ENCODE peak calls at places on chromosomes 6 and 20, in four cellular contexts. One of them, this sample, is unnamed.

GRCh38 chr6:122947355-122947754 is 48.7 kb upstream of the CLVS2 start:
- DNase-seq in astrocyte: no peak
- DNase-seq in cardiac septum: no peak
- DNase-seq in T-cell: no peak
- DNase-seq in this sample: peak; percentile 9

GRCh38 chr6:52389626-52390360 is 27.8 kb downstream of the PAQR8 start:
- DNase-seq in astrocyte: peak; percentile 60
- DNase-seq in cardiac septum: no peak
- DNase-seq in T-cell: peak; percentile 67
- DNase-seq in this sample: peak; percentile 66

GRCh38 chr6:77173472-77174074 is 289.7 kb downstream of the HTR1B start:
- DNase-seq in astrocyte: no peak
- DNase-seq in cardiac septum: no peak
- DNase-seq in T-cell: no peak
- DNase-seq in this sample: peak; percentile 57

GRCh38 chr6:123803862-123804681 is at the start of gene NKAIN2:
- DNase-seq in astrocyte: no peak
- DNase-seq in cardiac septum: no peak
- DNase-seq in T-cell: no peak
- DNase-seq in this sample: no peak

GRCh38 chr20:51402201-51402600 is 140.3 kb downstream of the NFATC2 start:
- DNase-seq in astrocyte: peak; percentile 62
- DNase-seq in cardiac septum: no peak
- DNase-seq in T-cell: peak; percentile 43
- DNase-seq in this sample: peak; percentile 84

GRCh38 chr6:82057846-82058554 is 189.5 kb downstream of the IBTK start:
- DNase-seq in astrocyte: peak; percentile 48
- DNase-seq in cardiac septum: no peak
- DNase-seq in T-cell: no peak
- DNase-seq in this sample: peak; percentile 73

GRCh38 chr6:163516908-163517307 is 102.4 kb downstream of the QKI start:
- DNase-seq in astrocyte: no peak
- DNase-seq in cardiac septum: no peak
- DNase-seq in T-cell: no peak
- DNase-seq in this sample: no peak

GRCh38 chr20:44586986-44587980 is 4.9 kb downstream of the PKIG start:
- DNase-seq in astrocyte: peak; percentile 33
- DNase-seq in cardiac septum: no peak
- DNase-seq in T-cell: no peak
- DNase-seq in this sample: peak; percentile 18

GRCh38 chr20:17262786-17263185 is 35.9 kb downstream of the PCSK2 start:
- DNase-seq in astrocyte: no peak
- DNase-seq in cardiac septum: no peak
- DNase-seq in T-cell: no peak
- DNase-seq in this sample: no peak

GRCh38 chr6:1055015-1055921 is 256.6 kb upstream of the FOXQ1 start:
- DNase-seq in astrocyte: no peak
- DNase-seq in cardiac septum: peak; percentile 31
- DNase-seq in T-cell: no peak
- DNase-seq in this sample: no peak

GRCh38 chr6:156779206-156780116 is 2.3 kb downstream of the ARID1B start:
- DNase-seq in astrocyte: no peak
- DNase-seq in cardiac septum: peak; percentile 80
- DNase-seq in T-cell: peak; percentile 52
- DNase-seq in this sample: peak; percentile 31

GRCh38 chr20:49548371-49548947 is 19.5 kb downstream of the PTGIS start:
- DNase-seq in astrocyte: no peak
- DNase-seq in cardiac septum: no peak
- DNase-seq in T-cell: no peak
- DNase-seq in this sample: no peak

GRCh38 chr6:30875244-30876038 is 8.9 kb upstream of the DDR1 start:
- DNase-seq in astrocyte: no peak
- DNase-seq in cardiac septum: no peak
- DNase-seq in T-cell: no peak
- DNase-seq in this sample: no peak

GRCh38 chr6:121549741-121550140 is 114.3 kb downstream of the GJA1 start:
- DNase-seq in astrocyte: peak; percentile 84
- DNase-seq in cardiac septum: no peak
- DNase-seq in T-cell: no peak
- DNase-seq in this sample: peak; percentile 94

GRCh38 chr6:3326981-3327380 is 68.2 kb downstream of the PSMG4 start:
- DNase-seq in astrocyte: no peak
- DNase-seq in cardiac septum: peak; percentile 41
- DNase-seq in T-cell: no peak
- DNase-seq in this sample: no peak

GRCh38 chr6:73739097-73739496 is 43.1 kb downstream of the CD109 start:
- DNase-seq in astrocyte: peak; percentile 40
- DNase-seq in cardiac septum: no peak
- DNase-seq in T-cell: no peak
- DNase-seq in this sample: peak; percentile 71

GRCh38 chr20:60921021-60921622 is 330.9 kb upstream of the CDH4 start:
- DNase-seq in astrocyte: peak; percentile 25
- DNase-seq in cardiac septum: no peak
- DNase-seq in T-cell: no peak
- DNase-seq in this sample: peak; percentile 19

GRCh38 chr6:108157234-108157971 is 8.4 kb upstream of the NR2E1 start:
- DNase-seq in astrocyte: no peak
- DNase-seq in cardiac septum: no peak
- DNase-seq in T-cell: no peak
- DNase-seq in this sample: no peak

GRCh38 chr6:109690373-109690739 is 646 bp downstream of the AK9 start:
- DNase-seq in astrocyte: no peak
- DNase-seq in cardiac septum: no peak
- DNase-seq in T-cell: peak; percentile 64
- DNase-seq in this sample: no peak

GRCh38 chr6:135932651-135933050 is 81.2 kb downstream of the PDE7B start:
- DNase-seq in astrocyte: no peak
- DNase-seq in cardiac septum: no peak
- DNase-seq in T-cell: no peak
- DNase-seq in this sample: no peak

GRCh38 chr6:121515615-121516265 is 80.3 kb downstream of the GJA1 start:
- DNase-seq in astrocyte: peak; percentile 96
- DNase-seq in cardiac septum: no peak
- DNase-seq in T-cell: no peak
- DNase-seq in this sample: peak; percentile 45

GRCh38 chr6:15945593-15946159 is 183.2 kb upstream of the MYLIP start:
- DNase-seq in astrocyte: peak; percentile 25
- DNase-seq in cardiac septum: no peak
- DNase-seq in T-cell: no peak
- DNase-seq in this sample: peak; percentile 70

GRCh38 chr6:26020983-26021349 is 58.4 kb downstream of the TRIM38 start:
- DNase-seq in astrocyte: peak; percentile 58
- DNase-seq in cardiac septum: peak; percentile 77
- DNase-seq in T-cell: peak; percentile 60
- DNase-seq in this sample: peak; percentile 80

GRCh38 chr20:31605902-31606677 is 1.0 kb downstream of the ID1 start:
- DNase-seq in astrocyte: no peak
- DNase-seq in cardiac septum: no peak
- DNase-seq in T-cell: no peak
- DNase-seq in this sample: peak; percentile 41